ENCODE peak calls at places on chromosome 14, in six cellular contexts. O is cardiac muscle cell; M is posterior cingulate gyrus; R is astrocyte of the spinal cord; N is HEK293T; H is activated CD8-positive, alpha-beta memory T cell treated with anti-CD3 and anti-CD28 coated beads, Interleukin-2, amount 50 U/mL, for 48 hours. Y is an unnamed sample.

GRCh38 chr14:106790189-106791036 is 1264.0 kb downstream of the TMEM121 start:
- DNase-seq in O (no peak), M (no peak), R (no peak), N (peak), H (peak), Y (peak)

GRCh38 chr14:52043690-52044089 is 25.2 kb downstream of the NID2 start:
- DNase-seq in O (peak), M (no peak), R (no peak), N (peak), H (peak), Y (peak)

GRCh38 chr14:61426048-61426447 is 104.7 kb downstream of the PRKCH start:
- DNase-seq in O (no peak), M (no peak), R (no peak), N (no peak), H (no peak), Y (no peak)

GRCh38 chr14:34676516-34677211 is 37.7 kb downstream of the CFL2 start:
- DNase-seq in O (no peak), M (no peak), R (no peak), N (no peak), H (no peak), Y (no peak)

GRCh38 chr14:51430079-51430478 is 190.0 kb downstream of the TMX1 start:
- DNase-seq in O (no peak), M (no peak), R (peak), N (no peak), H (no peak), Y (no peak)

GRCh38 chr14:67532998-67533753 is at the start of gene PLEKHH1:
- DNase-seq in O (peak), M (peak), R (peak), N (peak), H (peak), Y (peak)

GRCh38 chr14:95255487-95255886 is 64.2 kb downstream of the CLMN start:
- DNase-seq in O (peak), M (no peak), R (peak), N (peak), H (no peak), Y (peak)

GRCh38 chr14:66009104-66009503 is 477.1 kb upstream of the CCDC196 start:
- DNase-seq in O (peak), M (no peak), R (peak), N (no peak), H (no peak), Y (no peak)

GRCh38 chr14:22472466-22472865 is 116.6 kb downstream of the DAD1 start:
- DNase-seq in O (no peak), M (no peak), R (no peak), N (no peak), H (no peak), Y (no peak)

GRCh38 chr14:102554835-102555819 is 37.3 kb upstream of the RCOR1 start:
- DNase-seq in O (peak), M (no peak), R (no peak), N (no peak), H (peak), Y (no peak)

GRCh38 chr14:95875831-95876768 is 532 bp upstream of the TUNAR start:
- DNase-seq in O (no peak), M (no peak), R (no peak), N (peak), H (peak), Y (no peak)

GRCh38 chr14:75570797-75571196 is 7.6 kb upstream of the FLVCR2 start:
- DNase-seq in O (no peak), M (no peak), R (no peak), N (no peak), H (no peak), Y (no peak)

GRCh38 chr14:104112113-104112505 is 26.3 kb upstream of the KIF26A start:
- DNase-seq in O (no peak), M (no peak), R (no peak), N (no peak), H (no peak), Y (no peak)

GRCh38 chr14:91679273-91679672 is 52.6 kb downstream of the CATSPERB start:
- DNase-seq in O (no peak), M (no peak), R (no peak), N (no peak), H (no peak), Y (no peak)

GRCh38 chr14:64875350-64875749 is 4.4 kb downstream of the SPTB start:
- DNase-seq in O (no peak), M (no peak), R (no peak), N (no peak), H (no peak), Y (no peak)

GRCh38 chr14:34365309-34365915 is 96.6 kb downstream of the SPTSSA start:
- DNase-seq in O (peak), M (no peak), R (peak), N (no peak), H (no peak), Y (no peak)

GRCh38 chr14:69612014-69612758 is 790 bp downstream of the SUSD6 start:
- DNase-seq in O (peak), M (no peak), R (peak), N (peak), H (peak), Y (peak)

GRCh38 chr14:74897642-74898041 is 15.9 kb downstream of the DLST start:
- DNase-seq in O (no peak), M (no peak), R (no peak), N (no peak), H (no peak), Y (no peak)

GRCh38 chr14:55673048-55673447 is 93.0 kb downstream of the KTN1 start:
- DNase-seq in O (no peak), M (no peak), R (no peak), N (no peak), H (no peak), Y (no peak)

GRCh38 chr14:104425763-104426691 is 153.5 kb upstream of the C14orf180 start:
- DNase-seq in O (no peak), M (no peak), R (no peak), N (no peak), H (peak), Y (no peak)

Y was measured in HuH-7.5.